ENCODE peak calls at places on chromosomes 1 and 21, in five cellular contexts. D, P, G, E and Q are unnamed samples.

GRCh38 chr1:39701092-39701460 is 9.8 kb upstream of the HPCAL4 start:
- DNase-seq in D (no peak), G (no peak), P (no peak), E (no peak), Q (no peak)

GRCh38 chr1:19963636-19964035 is 15.8 kb downstream of the PLA2G2A start:
- DNase-seq in G (no peak), D (no peak), P (no peak), E (no peak), Q (no peak)

GRCh38 chr21:37130971-37131370 is 57.9 kb downstream of the TTC3 start:
- DNase-seq in E (no peak), P (peak), D (no peak), G (no peak), Q (no peak)

GRCh38 chr1:228770779-228771223 is 35.5 kb downstream of the RHOU start:
- DNase-seq in G (no peak), E (no peak), D (no peak), P (no peak), Q (no peak)

GRCh38 chr21:45709696-45710268 is 66.3 kb downstream of the PCBP3 start:
- DNase-seq in D (no peak), P (peak), G (no peak), E (no peak), Q (no peak)

GRCh38 chr1:27122652-27123051 is 32.3 kb downstream of the SLC9A1 start:
- DNase-seq in P (peak), G (peak), E (no peak), D (no peak), Q (peak)

GRCh38 chr1:117678246-117678977 is 72.6 kb downstream of the TENT5C start:
- DNase-seq in D (no peak), P (no peak), E (no peak), G (no peak), Q (no peak)

GRCh38 chr1:223297800-223298199 is 66.2 kb downstream of the SUSD4 start:
- DNase-seq in G (no peak), P (no peak), E (no peak), D (no peak), Q (no peak)

GRCh38 chr1:228154021-228154684 is 4.4 kb downstream of the GJC2 start:
- DNase-seq in E (no peak), P (no peak), D (no peak), G (no peak), Q (no peak)

GRCh38 chr1:22296701-22297591 is 154.0 kb upstream of the WNT4 start:
- DNase-seq in D (no peak), P (peak), E (no peak), G (no peak), Q (no peak)

GRCh38 chr1:178172939-178173338 is 79.0 kb downstream of the RASAL2 start:
- DNase-seq in E (no peak), D (no peak), P (peak), G (no peak), Q (peak)

GRCh38 chr1:2255420-2256369 is 27.6 kb downstream of the SKI start:
- DNase-seq in E (no peak), D (peak), P (peak), G (no peak), Q (peak)

GRCh38 chr1:220219136-220219442 is 53.2 kb downstream of the RAB3GAP2 start:
- DNase-seq in P (no peak), G (no peak), D (no peak), E (no peak), Q (no peak)

GRCh38 chr1:155940993-155941844 is at the start of gene RXFP4:
- DNase-seq in G (peak), E (no peak), D (peak), P (peak), Q (no peak)

GRCh38 chr1:217469983-217470382 is 160.9 kb downstream of the GPATCH2 start:
- DNase-seq in E (no peak), D (no peak), P (no peak), G (no peak), Q (no peak)

GRCh38 chr1:228141082-228141870 is 1.2 kb downstream of the GUK1 start:
- DNase-seq in P (peak), D (peak), G (peak), E (no peak), Q (no peak)

GRCh38 chr1:10962483-10962882 is 50.0 kb upstream of the TARDBP start:
- DNase-seq in P (peak), D (no peak), E (no peak), G (no peak), Q (no peak)

GRCh38 chr1:113947388-113948107 is 18.4 kb downstream of the HIPK1 start:
- DNase-seq in G (no peak), E (no peak), D (no peak), P (no peak), Q (no peak)

GRCh38 chr21:25806053-25806452 is 71.3 kb downstream of the GABPA start:
- DNase-seq in P (peak), E (no peak), G (no peak), D (no peak), Q (no peak)

GRCh38 chr21:29313662-29314408 is 15.1 kb downstream of the BACH1 start:
- DNase-seq in P (no peak), E (no peak), G (no peak), D (no peak), Q (no peak)

GRCh38 chr1:57017717-57018116 is 51.9 kb upstream of the C8B start:
- DNase-seq in P (peak), E (no peak), G (no peak), D (no peak), Q (no peak)

GRCh38 chr1:232226197-232226681 is 403.7 kb downstream of the SIPA1L2 start:
- DNase-seq in D (peak), G (no peak), E (no peak), P (peak), Q (no peak)

GRCh38 chr1:234782057-234782800 is 172.3 kb upstream of the IRF2BP2 start:
- DNase-seq in D (peak), P (no peak), G (no peak), E (no peak), Q (no peak)

GRCh38 chr1:51168946-51169345 is 66.9 kb downstream of the C1orf185 start:
- DNase-seq in P (no peak), E (no peak), D (no peak), G (no peak), Q (no peak)

GRCh38 chr21:34065015-34065414 is 8.4 kb upstream of the MRPS6 start:
- DNase-seq in D (peak), P (no peak), E (no peak), G (no peak), Q (no peak)

GRCh38 chr1:32888677-32889420 is 2.6 kb downstream of the HPCA start:
- DNase-seq in E (no peak), D (no peak), G (no peak), P (no peak), Q (no peak)

GRCh38 chr1:154716614-154717372 is 108.8 kb upstream of the ADAR start:
- DNase-seq in D (no peak), P (no peak), E (no peak), G (no peak), Q (no peak)

GRCh38 chr1:200776949-200777348 is 38.3 kb downstream of the CAMSAP2 start:
- DNase-seq in G (no peak), P (peak), D (no peak), E (no peak), Q (no peak)

GRCh38 chr21:44567481-44568171 is 5.9 kb upstream of the KRTAP10-4 start:
- DNase-seq in G (peak), P (no peak), E (no peak), D (no peak), Q (no peak)

GRCh38 chr1:183674339-183674738 is 21.2 kb upstream of the APOBEC4 start:
- DNase-seq in G (no peak), E (no peak), P (no peak), D (no peak), Q (no peak)

GRCh38 chr1:27575861-27576331 is 28.0 kb downstream of the AHDC1 start:
- DNase-seq in D (no peak), E (no peak), G (peak), P (peak), Q (peak)

GRCh38 chr1:30695481-30695880 is 27.9 kb downstream of the MATN1 start:
- DNase-seq in G (no peak), D (no peak), P (no peak), E (no peak), Q (no peak)